ENCODE peak calls at places on chromosomes 11 and 22, in seven cellular contexts. F is tibial nerve, C is transverse colon, P is stomach, J is sigmoid colon, Y is K562, I is H1. E is an unnamed sample.

GRCh38 chr11:2369320-2369719 is 7.8 kb upstream of the CD81 start:
- DNase-seq in C (no peak), I (no peak), J (no peak), F (no peak), Y (no peak), P (no peak), E (no peak)

GRCh38 chr11:20154381-20154780 is 5.9 kb downstream of the DBX1 start:
- DNase-seq in C (no peak), P (no peak), I (no peak), F (no peak), J (no peak), Y (no peak), E (no peak)

GRCh38 chr22:29715240-29715639 is 4.6 kb upstream of the CABP7 start:
- DNase-seq in Y (no peak), I (no peak), P (no peak), C (no peak), F (no peak), J (no peak), E (no peak)

GRCh38 chr11:76105637-76106036 is 100.7 kb downstream of the WNT11 start:
- DNase-seq in I (no peak), C (no peak), P (no peak), F (no peak), Y (no peak), J (no peak), E (no peak)

GRCh38 chr11:36135062-36135461 is 154.2 kb downstream of the COMMD9 start:
- DNase-seq in P (no peak), C (no peak), Y (no peak), J (no peak), I (no peak), F (no peak), E (no peak)

GRCh38 chr11:2860636-2861035 is 24.9 kb downstream of the CDKN1C start:
- DNase-seq in Y (no peak), F (no peak), C (peak), P (peak), I (no peak), J (no peak), E (peak)

GRCh38 chr11:112524808-112525207 is 264.1 kb upstream of the PLET1 start:
- DNase-seq in P (peak), I (no peak), C (peak), Y (no peak), F (peak), J (peak), E (no peak)

GRCh38 chr11:16784671-16785070 is 46.2 kb downstream of the C11orf58 start:
- DNase-seq in I (no peak), P (no peak), F (no peak), J (no peak), C (no peak), Y (no peak), E (no peak)

GRCh38 chr22:50246242-50247175 is 1.7 kb upstream of the TUBGCP6 start:
- DNase-seq in J (no peak), I (no peak), C (no peak), P (no peak), Y (no peak), F (no peak), E (peak)

GRCh38 chr11:8809185-8809584 is 101.8 kb upstream of the AKIP1 start:
- DNase-seq in Y (no peak), F (no peak), I (no peak), C (no peak), J (no peak), P (no peak), E (no peak)

GRCh38 chr11:28268925-28269324 is 160.7 kb downstream of the METTL15 start:
- DNase-seq in J (no peak), I (no peak), P (no peak), F (no peak), Y (no peak), C (no peak), E (no peak)

GRCh38 chr22:46043339-46043738 is 66.4 kb upstream of the WNT7B start:
- DNase-seq in C (no peak), F (no peak), Y (no peak), J (peak), P (peak), I (no peak), E (no peak)

DNA sequence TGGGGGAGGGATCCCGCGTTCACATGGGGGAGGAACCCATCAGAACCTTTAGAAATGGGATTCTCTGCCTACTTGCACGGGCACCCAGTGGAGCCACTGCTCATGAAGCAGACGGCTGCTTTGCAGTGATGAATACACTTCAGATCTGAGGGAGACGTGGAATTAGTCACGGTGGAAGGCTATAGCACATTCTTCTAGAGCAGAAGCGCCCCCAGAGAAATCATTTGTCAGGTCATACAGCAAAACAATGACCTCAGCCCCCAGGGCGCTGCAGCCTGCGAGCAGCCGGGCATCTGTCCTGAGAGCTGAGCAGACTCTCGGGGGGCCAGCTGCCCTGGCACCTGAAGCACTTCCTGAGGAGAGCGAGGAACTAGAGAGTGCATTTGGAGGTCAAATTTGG is 12.7 kb downstream of the TP53AIP1 start:
- DNase-seq in F (no peak), I (no peak), C (no peak), J (no peak), Y (no peak), P (no peak), E (no peak)
- TF ChIP-seq EP300 in F (no peak), I (no peak), C (no peak), J (no peak), Y (no peak), P (no peak), E (no peak)

DNA sequence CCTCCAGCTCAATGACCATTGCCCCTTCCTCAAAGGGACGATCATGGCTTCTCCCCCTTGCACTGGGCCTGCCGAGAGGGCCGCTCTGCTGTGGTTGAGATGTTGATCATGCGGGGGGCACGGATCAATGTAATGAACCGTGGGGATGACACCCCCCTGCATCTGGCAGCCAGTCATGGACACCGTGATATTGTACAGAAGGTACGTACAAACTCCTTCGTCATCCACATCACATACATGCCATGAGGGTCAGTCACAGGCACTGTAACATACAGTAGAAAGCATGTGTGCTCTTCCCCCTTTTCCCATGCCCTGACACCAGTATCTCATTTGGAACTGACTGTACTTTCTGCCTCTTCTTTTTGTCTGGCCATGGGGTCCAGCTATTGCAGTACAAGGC is 4.0 kb downstream of the TAF10 start:
- DNase-seq in Y (no peak), J (peak), I (no peak), F (no peak), C (no peak), P (no peak), E (no peak)
- TF ChIP-seq EP300 in Y (no peak), J (no peak), I (no peak), F (no peak), C (no peak), P (no peak), E (no peak)

GRCh38 chr11:107624983-107625779 is 34.2 kb downstream of the ELMOD1 start:
- DNase-seq in C (no peak), J (no peak), I (no peak), Y (no peak), P (no peak), F (no peak), E (no peak)
- TF ChIP-seq EP300 in C (no peak), J (no peak), I (no peak), Y (no peak), P (no peak), F (no peak), E (no peak)

DNA sequence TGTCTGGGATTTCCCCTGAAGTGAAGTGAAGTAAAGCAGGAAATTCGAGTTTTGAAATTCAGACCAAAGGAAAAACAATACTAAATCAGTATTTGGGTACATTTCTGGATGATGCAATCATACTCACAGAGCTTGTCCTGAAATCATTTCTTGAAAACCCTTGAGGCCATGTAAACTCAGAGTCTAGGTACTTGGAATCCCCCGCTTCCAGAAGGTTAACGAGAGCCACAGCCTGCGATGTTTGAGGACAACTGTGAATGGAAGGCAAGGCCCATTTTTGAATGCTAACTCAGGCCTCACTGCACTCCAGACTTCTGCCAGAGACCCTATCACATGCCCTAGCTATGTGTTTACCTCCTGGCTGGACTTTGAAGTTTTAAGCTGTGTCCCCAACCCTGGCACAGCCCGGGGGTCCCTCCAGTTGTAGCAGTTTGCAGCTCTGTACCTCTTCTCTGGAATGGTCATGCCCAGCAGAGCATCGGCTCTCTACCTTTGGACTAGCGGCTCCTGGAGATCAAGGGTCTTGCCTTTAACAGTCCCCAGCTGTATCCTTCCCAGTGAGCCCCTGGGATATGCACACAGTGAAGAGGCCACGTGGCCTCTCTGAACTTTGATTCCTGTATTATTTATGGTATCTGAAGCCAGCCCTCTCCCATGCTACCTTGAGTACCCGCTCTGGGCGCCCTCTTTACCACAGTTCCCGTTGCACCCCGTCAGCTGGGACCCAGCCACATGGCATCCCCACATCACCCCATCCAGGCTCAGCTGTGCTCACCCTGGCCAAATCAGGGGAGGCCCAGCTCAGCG is 5.6 kb upstream of the FTH1 start:
- DNase-seq in C (no peak), Y (no peak), J (no peak), I (no peak), F (no peak), P (no peak), E (peak)
- TF ChIP-seq EP300 in C (no peak), Y (no peak), J (no peak), I (no peak), F (peak), P (no peak), E (peak)

GRCh38 chr11:45541693-45542434 is 123.6 kb downstream of the CHST1 start:
- DNase-seq in P (no peak), I (no peak), J (no peak), C (no peak), F (no peak), Y (no peak), E (no peak)
- TF ChIP-seq EP300 in P (no peak), I (no peak), J (no peak), C (no peak), F (no peak), Y (no peak), E (no peak)

GRCh38 chr11:11827272-11827671 is 14.5 kb upstream of the USP47 start:
- DNase-seq in P (no peak), F (no peak), Y (no peak), I (no peak), J (no peak), C (no peak), E (no peak)
- TF ChIP-seq EP300 in P (no peak), F (no peak), Y (no peak), I (no peak), J (no peak), C (no peak), E (no peak)

GRCh38 chr11:126443120-126443519 is 87.6 kb downstream of the ST3GAL4 start:
- DNase-seq in C (no peak), J (no peak), F (no peak), Y (no peak), P (no peak), I (no peak), E (no peak)
- TF ChIP-seq EP300 in C (no peak), J (no peak), F (no peak), Y (no peak), P (no peak), I (no peak), E (no peak)

GRCh38 chr22:42855726-42856125 is 1.3 kb downstream of the ARFGAP3 start:
- DNase-seq in J (no peak), F (no peak), C (no peak), I (no peak), P (no peak), Y (no peak), E (no peak)

GRCh38 chr22:42856179-42856864 is 751 bp downstream of the ARFGAP3 start:
- DNase-seq in J (peak), F (no peak), Y (no peak), I (no peak), P (peak), C (peak), E (no peak)

GRCh38 chr22:42857845-42858481 is 890 bp upstream of the ARFGAP3 start:
- DNase-seq in F (no peak), C (no peak), Y (no peak), I (no peak), P (no peak), J (no peak), E (no peak)

GRCh38 chr22:42855211-42855610 is 1.9 kb downstream of the ARFGAP3 start:
- DNase-seq in I (no peak), J (no peak), F (no peak), C (no peak), Y (no peak), P (no peak), E (no peak)

DNA sequence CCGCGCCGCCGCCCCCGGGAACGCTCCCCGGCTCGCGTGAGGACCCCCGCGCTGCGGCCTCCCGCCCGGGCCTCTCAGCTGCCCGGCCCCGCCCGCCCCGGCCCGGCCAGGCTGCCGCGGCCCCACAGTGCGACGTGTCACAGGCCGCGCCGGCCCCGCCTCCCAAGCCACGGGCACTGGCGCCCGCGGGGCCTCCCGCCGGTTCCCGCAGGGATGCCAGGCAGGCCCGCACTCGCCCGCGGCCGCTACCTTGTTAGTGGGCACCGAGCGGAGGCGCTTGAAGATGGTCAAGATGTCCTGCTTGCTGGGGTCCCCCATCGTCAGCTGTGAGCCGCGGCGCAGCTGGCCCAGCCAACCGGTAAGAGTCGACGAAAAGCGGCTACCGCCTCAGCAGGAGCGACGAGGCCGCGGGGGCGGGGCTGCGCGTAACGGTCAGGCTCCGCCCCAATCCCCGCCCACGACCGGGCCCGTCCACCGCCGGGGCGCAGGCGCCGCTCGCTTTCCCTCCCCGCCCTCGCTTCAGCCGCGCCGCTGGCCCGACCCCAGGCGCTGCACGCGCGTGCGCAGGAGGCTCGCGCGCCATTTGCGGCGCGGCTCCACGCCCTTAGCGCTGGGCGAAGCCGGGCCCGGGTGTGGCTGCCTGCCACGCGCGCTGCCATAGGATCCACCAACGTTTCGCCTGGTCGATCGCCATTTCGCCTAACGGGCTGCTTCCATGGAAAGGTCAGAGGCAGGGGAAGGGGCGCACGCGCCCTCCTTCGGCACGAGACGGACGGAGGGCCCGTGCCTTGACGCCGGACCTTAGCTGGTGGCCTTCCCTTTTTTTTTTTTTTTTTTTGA is at the start of gene ARFGAP3:
- DNase-seq in I (peak), F (peak), C (peak), Y (peak), P (peak), J (peak), E (peak)
- TF ChIP-seq EP300 in I (no peak), F (no peak), C (no peak), Y (no peak), P (no peak), J (no peak), E (no peak)

GRCh38 chr11:31625868-31626267 is 116.3 kb downstream of the ELP4 start:
- DNase-seq in C (no peak), P (no peak), Y (no peak), J (no peak), F (no peak), I (no peak), E (no peak)

DNA sequence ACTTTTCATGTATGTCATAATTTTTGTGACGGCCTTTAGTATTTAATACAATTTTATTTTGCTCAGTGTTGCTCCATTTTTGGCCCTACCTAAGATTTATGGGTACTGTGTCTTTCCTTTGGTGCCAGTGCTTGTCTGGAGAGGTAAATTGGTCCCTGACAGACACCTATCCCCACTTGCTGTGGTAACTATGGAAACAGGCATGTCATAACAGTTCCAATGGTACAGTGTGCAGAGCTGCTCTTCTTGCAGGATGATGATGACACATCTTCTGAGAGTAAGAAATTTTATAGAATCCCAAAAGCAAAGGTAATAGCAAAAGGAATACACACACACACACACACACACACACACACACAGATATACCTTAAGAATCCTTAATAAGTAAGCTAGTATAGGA is 118.5 kb downstream of the ELP4 start:
- DNase-seq in J (no peak), C (no peak), Y (no peak), I (no peak), P (no peak), F (no peak), E (no peak)
- TF ChIP-seq EP300 in J (no peak), C (no peak), Y (no peak), I (no peak), P (no peak), F (no peak), E (no peak)

E was measured in A549.